ENCODE peak calls at places on chromosomes 11 and 22, in four cellular contexts. One of them, this sample, is unnamed.

GRCh38 chr11:44535201-44535980 is 30.1 kb upstream of the CD82 start:
- DNase-seq in islet precursor cell: no peak
- DNase-seq in HAP-1: no peak
- DNase-seq in RKO: no peak
- DNase-seq in this sample: no peak

GRCh38 chr11:121634889-121635288 is 182.1 kb upstream of the SORL1-AS1 start:
- DNase-seq in islet precursor cell: no peak
- DNase-seq in HAP-1: no peak
- DNase-seq in RKO: no peak
- DNase-seq in this sample: peak; percentile 75

GRCh38 chr11:88335284-88335683 is 2.3 kb downstream of the CTSC start:
- DNase-seq in islet precursor cell: no peak
- DNase-seq in HAP-1: no peak
- DNase-seq in RKO: peak; percentile 22
- DNase-seq in this sample: no peak

GRCh38 chr22:19044381-19044780 is 77.8 kb downstream of the DGCR2 start:
- DNase-seq in islet precursor cell: peak; percentile 18
- DNase-seq in HAP-1: no peak
- DNase-seq in RKO: no peak
- DNase-seq in this sample: no peak

GRCh38 chr11:8338138-8338537 is 74.5 kb upstream of the LMO1 start:
- DNase-seq in islet precursor cell: peak; percentile 80
- DNase-seq in HAP-1: no peak
- DNase-seq in RKO: peak; percentile 15
- DNase-seq in this sample: no peak

GRCh38 chr11:6556139-6556949 is 47.1 kb downstream of the RRP8 start:
- DNase-seq in islet precursor cell: no peak
- DNase-seq in HAP-1: no peak
- DNase-seq in RKO: no peak
- DNase-seq in this sample: no peak

GRCh38 chr22:26245001-26245400 is 75.7 kb downstream of the SEZ6L start:
- DNase-seq in islet precursor cell: no peak
- DNase-seq in HAP-1: no peak
- DNase-seq in RKO: no peak
- DNase-seq in this sample: no peak

GRCh38 chr11:66247295-66247694 is 21.1 kb upstream of the RAB1B start:
- DNase-seq in islet precursor cell: no peak
- DNase-seq in HAP-1: no peak
- DNase-seq in RKO: no peak
- DNase-seq in this sample: no peak

GRCh38 chr22:43381693-43382092 is 30.1 kb upstream of the MPPED1 start:
- DNase-seq in islet precursor cell: peak; percentile 37
- DNase-seq in HAP-1: no peak
- DNase-seq in RKO: no peak
- DNase-seq in this sample: no peak

GRCh38 chr11:46366260-46366659 is 15.2 kb upstream of the MDK start:
- DNase-seq in islet precursor cell: no peak
- DNase-seq in HAP-1: no peak
- DNase-seq in RKO: no peak
- DNase-seq in this sample: no peak

GRCh38 chr22:48495751-48496080 is 1332.0 kb downstream of the BRD1 start:
- DNase-seq in islet precursor cell: no peak
- DNase-seq in HAP-1: no peak
- DNase-seq in RKO: no peak
- DNase-seq in this sample: no peak

GRCh38 chr11:64882243-64882642 is 3.8 kb upstream of the EHD1 start:
- DNase-seq in islet precursor cell: no peak
- DNase-seq in HAP-1: no peak
- DNase-seq in RKO: no peak
- DNase-seq in this sample: no peak

GRCh38 chr11:12585861-12586260 is 88.4 kb upstream of the TEAD1 start:
- DNase-seq in islet precursor cell: no peak
- DNase-seq in HAP-1: no peak
- DNase-seq in RKO: no peak
- DNase-seq in this sample: no peak

GRCh38 chr22:16917144-16918003 is 90.6 kb downstream of the GAB4 start:
- DNase-seq in islet precursor cell: peak; percentile 83
- DNase-seq in HAP-1: peak; percentile 63
- DNase-seq in RKO: peak; percentile 57
- DNase-seq in this sample: peak; percentile 12

GRCh38 chr11:65448418-65449196 is 26.0 kb downstream of the NEAT1 start:
- DNase-seq in islet precursor cell: peak; percentile 86
- DNase-seq in HAP-1: no peak
- DNase-seq in RKO: no peak
- DNase-seq in this sample: no peak

GRCh38 chr22:41620646-41621098 is at the start of gene DESI1:
- DNase-seq in islet precursor cell: no peak
- DNase-seq in HAP-1: peak; percentile 32
- DNase-seq in RKO: no peak
- DNase-seq in this sample: no peak

GRCh38 chr11:77560605-77561004 is 29.1 kb upstream of the AQP11 start:
- DNase-seq in islet precursor cell: peak; percentile 71
- DNase-seq in HAP-1: no peak
- DNase-seq in RKO: peak; percentile 54
- DNase-seq in this sample: no peak

GRCh38 chr22:32558681-32559355 is 84.2 kb downstream of the FBXO7 start:
- DNase-seq in islet precursor cell: no peak
- DNase-seq in HAP-1: no peak
- DNase-seq in RKO: peak; percentile 64
- DNase-seq in this sample: peak; percentile 38

GRCh38 chr11:48034926-48035876 is 54.8 kb downstream of the PTPRJ start:
- DNase-seq in islet precursor cell: no peak
- DNase-seq in HAP-1: no peak
- DNase-seq in RKO: no peak
- DNase-seq in this sample: no peak

GRCh38 chr11:12421386-12421785 is 44.0 kb downstream of the PARVA start:
- DNase-seq in islet precursor cell: no peak
- DNase-seq in HAP-1: no peak
- DNase-seq in RKO: no peak
- DNase-seq in this sample: no peak

GRCh38 chr11:131668867-131669780 is 298.7 kb downstream of the NTM start:
- DNase-seq in islet precursor cell: peak; percentile 93
- DNase-seq in HAP-1: peak; percentile 4
- DNase-seq in RKO: peak; percentile 58
- DNase-seq in this sample: no peak

GRCh38 chr11:122850076-122850631 is 11.9 kb downstream of the CRTAM start:
- DNase-seq in islet precursor cell: peak; percentile 91
- DNase-seq in HAP-1: no peak
- DNase-seq in RKO: no peak
- DNase-seq in this sample: no peak

GRCh38 chr11:67408437-67409200 is 4.7 kb downstream of the TBC1D10C start:
- DNase-seq in islet precursor cell: no peak
- DNase-seq in HAP-1: no peak
- DNase-seq in RKO: no peak
- DNase-seq in this sample: no peak

GRCh38 chr11:116849491-116849890 is 12.1 kb upstream of the APOA1 start:
- DNase-seq in islet precursor cell: no peak
- DNase-seq in HAP-1: no peak
- DNase-seq in RKO: no peak
- DNase-seq in this sample: no peak

GRCh38 chr22:44286673-44287072 is 26.1 kb downstream of the SHISAL1 start:
- DNase-seq in islet precursor cell: no peak
- DNase-seq in HAP-1: no peak
- DNase-seq in RKO: no peak
- DNase-seq in this sample: no peak

GRCh38 chr22:37692627-37693285 is 4.1 kb upstream of the TRIOBP start:
- DNase-seq in islet precursor cell: no peak
- DNase-seq in HAP-1: no peak
- DNase-seq in RKO: no peak
- DNase-seq in this sample: no peak

GRCh38 chr11:121318848-121319834 is 26.6 kb downstream of the SC5D start:
- DNase-seq in islet precursor cell: no peak
- DNase-seq in HAP-1: peak; percentile 61
- DNase-seq in RKO: peak; percentile 45
- DNase-seq in this sample: no peak

GRCh38 chr11:132909016-132909606 is 623.2 kb downstream of the OPCML start:
- DNase-seq in islet precursor cell: no peak
- DNase-seq in HAP-1: no peak
- DNase-seq in RKO: no peak
- DNase-seq in this sample: no peak

GRCh38 chr11:100434821-100435641 is 252.1 kb upstream of the ARHGAP42 start:
- DNase-seq in islet precursor cell: no peak
- DNase-seq in HAP-1: no peak
- DNase-seq in RKO: no peak
- DNase-seq in this sample: no peak

GRCh38 chr11:63843042-63843441 is 4.1 kb downstream of the MARK2 start:
- DNase-seq in islet precursor cell: no peak
- DNase-seq in HAP-1: no peak
- DNase-seq in RKO: no peak
- DNase-seq in this sample: no peak

GRCh38 chr11:17734418-17734911 is at the start of gene KCNC1:
- DNase-seq in islet precursor cell: peak; percentile 70
- DNase-seq in HAP-1: peak; percentile 49
- DNase-seq in RKO: no peak
- DNase-seq in this sample: no peak

GRCh38 chr11:34339149-34340064 is 18.4 kb downstream of the ABTB2 start:
- DNase-seq in islet precursor cell: no peak
- DNase-seq in HAP-1: no peak
- DNase-seq in RKO: no peak
- DNase-seq in this sample: no peak

GRCh38 chr11:126628790-126629621 is 273.5 kb downstream of the ST3GAL4 start:
- DNase-seq in islet precursor cell: no peak
- DNase-seq in HAP-1: no peak
- DNase-seq in RKO: no peak
- DNase-seq in this sample: peak; percentile 88